ENCODE peak calls at places on chromosomes 2 and 18, in six cellular contexts. U is neuronal stem cell, I is H1, W is H9, K is trophoblast cell, J is mesenchymal stem cell. C is an unnamed sample.

GRCh38 chr2:228318218-228318617 is 136.7 kb upstream of the SPHKAP start:
- DNase-seq in U (peak), I (peak), W (peak), K (peak), J (no peak), C (no peak)

GRCh38 chr2:20620271-20620681 is 30.6 kb downstream of the HS1BP3 start:
- DNase-seq in U (no peak), I (no peak), W (no peak), K (no peak), J (no peak), C (no peak)

GRCh38 chr2:64405476-64406406 is 48.2 kb upstream of the LGALSL start:
- DNase-seq in U (no peak), I (no peak), W (no peak), K (no peak), J (peak), C (peak)

GRCh38 chr2:29218550-29219125 is 103.4 kb downstream of the CLIP4 start:
- DNase-seq in U (no peak), I (no peak), W (no peak), K (no peak), J (no peak), C (no peak)

GRCh38 chr2:36392854-36393253 is 37.3 kb downstream of the CRIM1 start:
- DNase-seq in U (no peak), I (no peak), W (peak), K (no peak), J (no peak), C (no peak)

GRCh38 chr2:109030870-109031480 is 42.0 kb upstream of the EDAR start:
- DNase-seq in U (no peak), I (no peak), W (no peak), K (no peak), J (no peak), C (no peak)

GRCh38 chr2:10900216-10901109 is 11.3 kb upstream of the KCNF1 start:
- DNase-seq in U (no peak), I (no peak), W (no peak), K (peak), J (peak), C (peak)

GRCh38 chr2:216426938-216427337 is 14.7 kb downstream of the SMARCAL1 start:
- DNase-seq in U (no peak), I (no peak), W (no peak), K (peak), J (peak), C (peak)

GRCh38 chr2:197878792-197879191 is 74.4 kb downstream of the PLCL1 start:
- DNase-seq in U (no peak), I (no peak), W (no peak), K (no peak), J (no peak), C (no peak)

GRCh38 chr18:76275913-76276312 is 219.1 kb downstream of the ZNF516 start:
- DNase-seq in U (no peak), I (no peak), W (no peak), K (no peak), J (no peak), C (no peak)

GRCh38 chr2:232533944-232534710 is 5.4 kb upstream of the CHRNG start:
- DNase-seq in U (no peak), I (no peak), W (no peak), K (no peak), J (no peak), C (peak)

DNA sequence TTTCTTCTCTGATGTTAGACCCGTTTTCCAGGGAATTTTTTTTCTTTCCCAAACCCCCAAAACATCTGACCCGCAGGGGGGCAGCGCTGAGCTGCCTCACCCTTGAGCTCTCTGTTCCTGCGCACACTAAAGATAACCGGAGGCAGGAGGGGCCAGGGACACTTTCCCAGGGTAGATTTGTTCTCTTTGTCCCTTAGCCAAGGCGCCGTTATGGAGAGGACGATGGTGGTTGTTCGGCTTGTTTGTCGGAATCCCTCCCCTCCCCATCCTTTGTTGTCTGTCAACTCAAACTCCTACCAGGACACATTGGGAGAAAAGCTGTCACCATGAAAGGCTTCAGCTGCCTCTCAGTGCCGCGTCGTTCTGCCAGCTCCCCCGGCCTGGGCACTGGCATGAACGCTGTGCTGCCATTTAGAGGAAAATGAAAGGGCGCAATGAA is 62.3 kb downstream of the RND3 start:
- DNase-seq in U (peak), I (peak), W (peak), K (peak), J (peak), C (peak)
- H2BK5ac ChIP-seq in U (no peak), I (no peak), W (no peak), K (no peak), J (no peak), C (peak)

GRCh38 chr2:31365834-31366505 is 48.6 kb downstream of the XDH start:
- DNase-seq in U (no peak), I (no peak), W (no peak), K (no peak), J (no peak), C (no peak)
- H3K9ac ChIP-seq in U (no peak), I (no peak), W (no peak), K (no peak), J (no peak), C (no peak)

GRCh38 chr2:43135583-43135982 is 90.8 kb downstream of the ZFP36L2 start:
- DNase-seq in U (no peak), I (no peak), W (no peak), K (no peak), J (no peak), C (no peak)
- H2AFZ ChIP-seq in U (peak), I (peak), W (no peak), K (no peak), J (no peak), C (no peak)

DNA sequence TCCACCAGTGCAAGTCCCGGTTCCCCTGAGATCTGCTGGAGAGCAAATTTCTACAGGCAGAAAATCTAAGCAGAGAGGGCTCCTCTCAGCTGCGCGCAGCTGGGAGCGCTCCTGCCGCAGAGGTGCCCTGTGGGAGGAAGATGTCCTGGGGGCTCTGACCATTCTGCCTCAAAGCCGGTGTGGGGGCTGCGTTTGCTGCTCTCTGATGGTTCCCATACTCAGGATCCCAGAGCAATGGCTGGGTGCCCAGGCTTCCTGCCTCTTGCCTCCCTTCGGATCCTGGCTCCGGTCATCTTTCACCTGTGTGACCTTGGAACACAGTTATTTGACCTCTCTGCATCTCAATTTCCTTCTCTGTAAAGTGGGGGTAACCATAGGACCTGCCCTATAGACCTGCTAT is 434.2 kb downstream of the ZNF521 start:
- DNase-seq in U (no peak), I (no peak), W (no peak), K (no peak), J (no peak), C (no peak)
- H2BK5ac ChIP-seq in U (no peak), I (no peak), W (no peak), K (no peak), J (no peak), C (no peak)

DNA sequence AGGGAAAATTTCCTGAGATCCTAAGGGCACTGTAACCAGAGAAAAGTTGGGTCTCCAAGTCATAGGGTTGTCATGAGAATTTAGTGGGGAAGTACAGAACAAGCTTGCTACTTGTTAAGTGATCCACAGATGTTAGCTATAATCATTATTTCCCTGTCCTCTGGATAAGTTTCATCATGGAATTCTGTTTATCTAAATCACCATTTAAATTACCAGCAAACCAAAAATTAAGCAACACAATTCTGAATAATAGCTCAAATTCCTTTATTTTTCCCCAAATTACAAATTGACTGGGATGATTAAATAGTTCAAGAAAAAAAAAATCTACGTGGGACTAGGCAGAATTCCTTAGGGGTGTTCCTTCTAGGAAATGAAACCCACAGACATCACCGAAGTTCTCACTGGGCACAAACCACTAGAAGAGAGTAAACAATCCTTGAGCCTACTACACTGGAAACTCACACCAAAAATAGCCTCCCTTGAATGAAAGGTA is 159.5 kb downstream of the COL6A3 start:
- DNase-seq in U (no peak), I (no peak), W (no peak), K (no peak), J (peak), C (peak)
- H3K9ac ChIP-seq in U (no peak), I (no peak), W (no peak), K (no peak), J (peak), C (no peak)

GRCh38 chr18:46679846-46680598 is 23.0 kb upstream of the LOXHD1 start:
- DNase-seq in U (no peak), I (no peak), W (no peak), K (no peak), J (no peak), C (no peak)

GRCh38 chr18:46675112-46675511 is 18.1 kb upstream of the LOXHD1 start:
- DNase-seq in U (no peak), I (no peak), W (no peak), K (no peak), J (peak), C (no peak)

GRCh38 chr18:46678785-46679404 is 21.9 kb upstream of the LOXHD1 start:
- DNase-seq in U (no peak), I (no peak), W (no peak), K (no peak), J (no peak), C (no peak)

GRCh38 chr18:46677609-46678470 is 20.8 kb upstream of the LOXHD1 start:
- DNase-seq in U (no peak), I (no peak), W (no peak), K (no peak), J (peak), C (no peak)

GRCh38 chr18:46676162-46676830 is 19.3 kb upstream of the LOXHD1 start:
- DNase-seq in U (no peak), I (no peak), W (no peak), K (no peak), J (peak), C (no peak)
- H2AFZ ChIP-seq in U (no peak), I (no peak), W (no peak), K (no peak), J (no peak), C (no peak)

GRCh38 chr2:119240311-119241204 is 16.9 kb downstream of the STEAP3 start:
- DNase-seq in U (no peak), I (no peak), W (peak), K (peak), J (peak), C (peak)
- H2BK5ac ChIP-seq in U (no peak), I (peak), W (no peak), K (peak), J (no peak), C (peak)

C was measured in IMR-90.